ENCODE peak calls at places on chromosomes 6 and 20, in five cellular contexts. D, C, O, T and W are unnamed samples.
A peak's percentile ranks its signal among the peaks of the same experiment; 100 is the strongest.

GRCh38 chr20:32337937-32338661 is 20.0 kb upstream of the ASXL1 start:
- DNase-seq in D (no peak), C (no peak), O (no peak), T (no peak), W (peak; percentile 9)

GRCh38 chr6:137728386-137729349 is 138.4 kb upstream of the TNFAIP3 start:
- DNase-seq in D (peak; percentile 78), C (peak; percentile 96), O (peak; percentile 51), T (no peak), W (no peak)

GRCh38 chr6:33746036-33746600 is 587 bp downstream of the IP6K3 start:
- DNase-seq in D (peak; percentile 21), C (peak; percentile 65), O (peak; percentile 25), T (no peak), W (peak; percentile 91)

GRCh38 chr6:151763303-151763702 is 44.2 kb upstream of the ESR1 start:
- DNase-seq in D (peak; percentile 16), C (peak; percentile 57), O (no peak), T (no peak), W (peak; percentile 37)

GRCh38 chr6:74091133-74091793 is 395.3 kb downstream of the CD109 start:
- DNase-seq in D (peak; percentile 9), C (peak; percentile 66), O (no peak), T (no peak), W (no peak)

GRCh38 chr6:15855311-15855710 is 192.5 kb upstream of the DTNBP1 start:
- DNase-seq in D (no peak), C (no peak), O (no peak), T (no peak), W (no peak)

GRCh38 chr20:14142171-14142570 is 146.9 kb downstream of the MACROD2 start:
- DNase-seq in D (peak; percentile 26), C (peak; percentile 63), O (peak; percentile 73), T (no peak), W (peak; percentile 47)

GRCh38 chr6:33578164-33578563 is 1.9 kb downstream of the BAK1 start:
- DNase-seq in D (no peak), C (no peak), O (no peak), T (no peak), W (peak; percentile 63)

GRCh38 chr20:10653593-10654288 is 20.1 kb downstream of the JAG1 start:
- DNase-seq in D (peak; percentile 98), C (peak; percentile 79), O (peak; percentile 56), T (no peak), W (no peak)

GRCh38 chr20:59817406-59817805 is 116.0 kb downstream of the SYCP2 start:
- DNase-seq in D (no peak), C (no peak), O (no peak), T (no peak), W (no peak)

GRCh38 chr6:43683708-43684455 is 3.7 kb downstream of the MRPS18A start:
- DNase-seq in D (no peak), C (no peak), O (no peak), T (no peak), W (no peak)

GRCh38 chr6:125142614-125143013 is 11.0 kb upstream of the TPD52L1 start:
- DNase-seq in D (peak; percentile 51), C (no peak), O (no peak), T (no peak), W (no peak)

GRCh38 chr6:169087436-169088046 is 166.1 kb downstream of the THBS2 start:
- DNase-seq in D (peak; percentile 50), C (peak; percentile 77), O (no peak), T (no peak), W (no peak)

GRCh38 chr20:1761116-1761515 is 103.5 kb upstream of the SIRPG start:
- DNase-seq in D (peak; percentile 95), C (peak; percentile 76), O (no peak), T (no peak), W (peak; percentile 77)

GRCh38 chr6:105609375-105609991 is 206.6 kb upstream of the PREP start:
- DNase-seq in D (peak; percentile 84), C (no peak), O (peak; percentile 4), T (no peak), W (peak; percentile 77)

GRCh38 chr20:25254571-25254970 is 6.7 kb downstream of the PYGB start:
- DNase-seq in D (no peak), C (no peak), O (no peak), T (no peak), W (peak; percentile 84)

GRCh38 chr20:58011106-58011946 is 217.1 kb downstream of the ANKRD60 start:
- DNase-seq in D (no peak), C (no peak), O (no peak), T (no peak), W (no peak)

GRCh38 chr6:43628392-43629103 is 516 bp downstream of the GTPBP2 start:
- DNase-seq in D (peak; percentile 32), C (peak; percentile 50), O (peak; percentile 53), T (peak; percentile 86), W (peak; percentile 92)

GRCh38 chr20:47735412-47736400 is 49.6 kb downstream of the SULF2 start:
- DNase-seq in D (no peak), C (peak; percentile 91), O (peak; percentile 60), T (no peak), W (no peak)

GRCh38 chr6:119077643-119078448 is 618 bp downstream of the FAM184A start:
- DNase-seq in D (no peak), C (peak; percentile 15), O (peak; percentile 42), T (peak; percentile 62), W (peak; percentile 68)

DNA sequence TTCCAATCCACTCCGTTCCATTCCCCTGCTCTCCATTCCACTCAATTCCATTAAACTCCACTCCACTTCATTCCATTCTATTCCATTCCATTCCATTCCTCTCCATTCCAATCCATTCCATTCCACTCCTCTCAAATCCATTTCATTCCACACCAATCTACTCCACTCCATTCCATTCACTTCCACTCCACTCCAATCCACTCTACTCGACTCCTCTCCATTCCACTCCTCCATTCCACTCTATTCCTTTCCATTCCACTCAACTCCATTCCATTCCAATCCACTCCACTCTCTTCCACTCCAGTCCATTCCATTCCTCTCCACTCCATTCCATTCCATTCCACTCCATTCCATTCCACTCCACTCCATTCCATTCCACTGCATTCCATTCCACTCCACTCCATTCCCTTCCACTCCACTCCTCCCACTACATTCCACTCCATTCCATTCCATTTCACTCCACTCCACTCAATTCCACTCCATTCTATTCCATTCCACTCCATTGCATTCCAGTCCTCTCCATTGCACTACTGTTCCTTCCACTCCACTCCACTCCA is 22.6 kb upstream of the DEFB125 start:
- DNase-seq in D (no peak), C (no peak), O (no peak), T (no peak), W (no peak)
- H3K9me3 ChIP-seq in D (peaks cover 30% of the 10 kb centered on the region), C (no peaks in the 10 kb centered on the region), O (no peaks in the 10 kb centered on the region), T (peaks cover 4% of the 10 kb centered on the region), W (peaks cover 6% of the 10 kb centered on the region)

GRCh38 chr6:159380104-159380503 is 210.9 kb downstream of the FNDC1 start:
- DNase-seq in D (no peak), C (no peak), O (no peak), T (no peak), W (no peak)
- H3K9me3 ChIP-seq in D (no peaks in the 10 kb centered on the region), C (no peaks in the 10 kb centered on the region), O (no peaks in the 10 kb centered on the region), T (no peaks in the 10 kb centered on the region), W (no peaks in the 10 kb centered on the region)

GRCh38 chr20:56212071-56212470 is 36.5 kb upstream of the MC3R start:
- DNase-seq in D (no peak), C (no peak), O (no peak), T (no peak), W (no peak)

GRCh38 chr20:56208121-56208520 is 40.4 kb upstream of the MC3R start:
- DNase-seq in D (no peak), C (no peak), O (no peak), T (no peak), W (no peak)

GRCh38 chr20:56207656-56208055 is 40.9 kb upstream of the MC3R start:
- DNase-seq in D (no peak), C (no peak), O (no peak), T (no peak), W (no peak)

GRCh38 chr20:56215115-56215514 is 33.4 kb upstream of the MC3R start:
- DNase-seq in D (no peak), C (no peak), O (no peak), T (no peak), W (no peak)

DNA sequence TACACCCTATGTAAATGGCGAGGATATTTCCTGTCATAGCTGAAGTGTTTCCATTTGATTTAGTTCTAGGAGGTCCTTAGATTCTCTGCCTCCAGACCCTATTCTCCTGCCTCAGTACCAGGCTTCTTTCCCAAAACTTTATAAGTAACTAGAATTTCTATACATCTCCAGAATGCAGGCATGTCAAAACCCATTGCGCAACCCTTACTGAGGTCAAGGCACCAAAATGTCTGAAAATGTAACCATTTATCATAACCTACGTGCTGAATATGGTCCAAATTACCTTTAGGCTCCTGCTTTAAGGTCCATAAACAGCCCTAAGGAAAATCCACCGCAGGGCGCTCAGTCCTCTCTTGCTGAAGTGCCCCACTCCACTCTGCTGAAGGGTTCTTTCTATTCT is 37.5 kb upstream of the MC3R start:
- DNase-seq in D (no peak), C (no peak), O (no peak), T (no peak), W (no peak)
- H3K9me3 ChIP-seq in D (no peaks in the 10 kb centered on the region), C (no peaks in the 10 kb centered on the region), O (no peaks in the 10 kb centered on the region), T (no peaks in the 10 kb centered on the region), W (no peaks in the 10 kb centered on the region)

DNA sequence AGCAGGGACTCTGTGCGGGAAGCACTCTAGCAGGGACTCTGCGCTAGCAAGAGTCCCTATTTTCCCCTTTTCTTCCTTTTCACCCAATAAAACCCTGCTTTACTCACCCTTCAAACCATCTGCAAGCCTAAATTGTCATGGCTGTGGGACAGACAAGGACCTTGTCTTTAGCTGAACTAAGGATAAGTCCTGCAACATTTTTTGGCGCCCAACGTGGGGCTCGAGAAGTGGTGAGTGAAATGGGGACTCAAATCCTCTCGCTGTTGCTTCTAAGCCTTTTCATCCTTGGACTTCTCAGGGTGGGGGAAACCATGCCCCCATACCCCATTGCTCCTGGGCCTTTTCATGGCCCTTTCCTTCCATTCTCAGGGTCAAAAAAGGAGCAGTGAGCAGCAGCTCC is 46.4 kb downstream of the IMPG1 start:
- DNase-seq in D (peak; percentile 6), C (peak; percentile 2), O (no peak), T (no peak), W (no peak)
- H3K9me3 ChIP-seq in D (peaks cover 17% of the 10 kb centered on the region), C (no peaks in the 10 kb centered on the region), O (no peaks in the 10 kb centered on the region), T (peaks cover 10% of the 10 kb centered on the region), W (peaks cover 9% of the 10 kb centered on the region)

GRCh38 chr6:10382728-10383127 is 32.1 kb downstream of the TFAP2A start:
- DNase-seq in D (no peak), C (no peak), O (no peak), T (no peak), W (no peak)
- H3K9me3 ChIP-seq in D (no peaks in the 10 kb centered on the region), C (no peaks in the 10 kb centered on the region), O (no peaks in the 10 kb centered on the region), T (no peaks in the 10 kb centered on the region), W (no peaks in the 10 kb centered on the region)

DNA sequence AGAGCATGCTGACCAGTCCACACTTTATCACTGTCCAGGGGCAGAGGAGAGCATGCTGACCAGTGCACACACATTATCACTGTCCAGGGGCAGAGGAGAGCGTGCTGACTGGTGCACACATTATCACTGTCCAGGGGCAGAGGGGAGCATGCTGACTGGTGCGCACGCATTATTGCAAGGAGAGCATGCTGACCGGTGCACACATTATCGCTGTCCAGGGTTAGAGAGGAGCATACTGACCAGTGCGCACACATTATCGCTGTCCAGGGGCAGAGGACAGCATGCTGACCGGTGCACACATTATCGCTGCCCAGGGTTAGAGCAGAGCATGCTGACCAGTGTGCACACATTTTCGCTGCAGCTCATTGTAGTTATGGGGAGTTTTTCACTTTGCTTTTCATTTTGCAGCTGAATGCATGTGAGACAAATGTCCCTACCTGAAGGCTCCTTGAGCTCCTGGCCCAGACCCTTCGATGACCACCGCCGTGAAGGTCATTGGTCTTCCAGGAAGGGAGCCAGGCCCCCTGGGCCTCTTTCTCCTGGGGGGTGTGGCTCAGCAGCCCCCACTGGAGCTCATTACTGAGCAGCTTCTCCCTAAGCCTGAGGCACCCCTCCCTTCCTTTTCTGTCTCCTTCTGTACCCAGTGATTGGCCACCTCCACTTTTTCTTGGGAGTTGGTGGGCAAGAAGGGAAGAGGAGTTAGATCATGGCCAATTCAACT is 178.8 kb upstream of the AFDN start:
- DNase-seq in D (no peak), C (no peak), O (no peak), T (peak; percentile 22), W (no peak)
- H3K9me3 ChIP-seq in D (peaks cover 8% of the 10 kb centered on the region), C (no peaks in the 10 kb centered on the region), O (no peaks in the 10 kb centered on the region), T (no peaks in the 10 kb centered on the region), W (peaks cover 4% of the 10 kb centered on the region)